ENCODE peak calls at places on chromosomes 3 and 15, in nine cellular contexts. One of them, this sample, is unnamed.

GRCh38 chr15:93027413-93027812 is 61.6 kb downstream of the RGMA start:
- DNase-seq in A549: no peak
- DNase-seq in tibial nerve: no peak
- DNase-seq in K562: no peak
- DNase-seq in SK-N-SH: no peak
- DNase-seq in HepG2: no peak
- DNase-seq in suprapubic skin: peak
- DNase-seq in stomach: no peak
- DNase-seq in sigmoid colon: peak
- DNase-seq in this sample: no peak

GRCh38 chr15:39472661-39473657 is 107.9 kb upstream of the THBS1 start:
- DNase-seq in A549: no peak
- DNase-seq in tibial nerve: peak
- DNase-seq in K562: no peak
- DNase-seq in SK-N-SH: no peak
- DNase-seq in HepG2: no peak
- DNase-seq in suprapubic skin: peak
- DNase-seq in stomach: peak
- DNase-seq in sigmoid colon: peak
- DNase-seq in this sample: peak

GRCh38 chr3:102810937-102811336 is 376.1 kb downstream of the ZPLD1 start:
- DNase-seq in A549: no peak
- DNase-seq in tibial nerve: no peak
- DNase-seq in K562: no peak
- DNase-seq in SK-N-SH: no peak
- DNase-seq in HepG2: no peak
- DNase-seq in suprapubic skin: no peak
- DNase-seq in stomach: no peak
- DNase-seq in sigmoid colon: no peak
- DNase-seq in this sample: no peak

GRCh38 chr3:169041677-169042171 is 621.8 kb downstream of the MECOM start:
- DNase-seq in A549: peak
- DNase-seq in tibial nerve: no peak
- DNase-seq in K562: peak
- DNase-seq in SK-N-SH: peak
- DNase-seq in HepG2: peak
- DNase-seq in suprapubic skin: no peak
- DNase-seq in stomach: no peak
- DNase-seq in sigmoid colon: no peak
- DNase-seq in this sample: no peak

GRCh38 chr3:45135959-45136358 is 10.2 kb downstream of the CDCP1 start:
- DNase-seq in A549: no peak
- DNase-seq in tibial nerve: no peak
- DNase-seq in K562: peak
- DNase-seq in SK-N-SH: no peak
- DNase-seq in HepG2: no peak
- DNase-seq in suprapubic skin: no peak
- DNase-seq in stomach: no peak
- DNase-seq in sigmoid colon: no peak
- DNase-seq in this sample: no peak

GRCh38 chr3:23948761-23949160 is 3.7 kb downstream of the NR1D2 start:
- DNase-seq in A549: no peak
- DNase-seq in tibial nerve: no peak
- DNase-seq in K562: no peak
- DNase-seq in SK-N-SH: no peak
- DNase-seq in HepG2: no peak
- DNase-seq in suprapubic skin: no peak
- DNase-seq in stomach: no peak
- DNase-seq in sigmoid colon: no peak
- DNase-seq in this sample: no peak

GRCh38 chr3:161422171-161422693 is 50.9 kb upstream of the SPTSSB start:
- DNase-seq in A549: no peak
- DNase-seq in tibial nerve: no peak
- DNase-seq in K562: no peak
- DNase-seq in SK-N-SH: no peak
- DNase-seq in HepG2: no peak
- DNase-seq in suprapubic skin: no peak
- DNase-seq in stomach: no peak
- DNase-seq in sigmoid colon: no peak
- DNase-seq in this sample: no peak

GRCh38 chr3:69194431-69195183 is 72.2 kb upstream of the LMOD3 start:
- DNase-seq in A549: no peak
- DNase-seq in tibial nerve: no peak
- DNase-seq in K562: no peak
- DNase-seq in SK-N-SH: no peak
- DNase-seq in HepG2: no peak
- DNase-seq in suprapubic skin: no peak
- DNase-seq in stomach: no peak
- DNase-seq in sigmoid colon: no peak
- DNase-seq in this sample: no peak

GRCh38 chr3:133276594-133276993 is 123.3 kb upstream of the BFSP2 start:
- DNase-seq in A549: no peak
- DNase-seq in tibial nerve: no peak
- DNase-seq in K562: no peak
- DNase-seq in SK-N-SH: no peak
- DNase-seq in HepG2: no peak
- DNase-seq in suprapubic skin: no peak
- DNase-seq in stomach: no peak
- DNase-seq in sigmoid colon: no peak
- DNase-seq in this sample: no peak

GRCh38 chr15:27582741-27583400 is 516.2 kb downstream of the OCA2 start:
- DNase-seq in A549: no peak
- DNase-seq in tibial nerve: no peak
- DNase-seq in K562: no peak
- DNase-seq in SK-N-SH: no peak
- DNase-seq in HepG2: no peak
- DNase-seq in suprapubic skin: no peak
- DNase-seq in stomach: no peak
- DNase-seq in sigmoid colon: no peak
- DNase-seq in this sample: no peak

GRCh38 chr3:99699841-99700240 is 61.4 kb downstream of the COL8A1 start:
- DNase-seq in A549: no peak
- DNase-seq in tibial nerve: no peak
- DNase-seq in K562: no peak
- DNase-seq in SK-N-SH: no peak
- DNase-seq in HepG2: no peak
- DNase-seq in suprapubic skin: no peak
- DNase-seq in stomach: no peak
- DNase-seq in sigmoid colon: no peak
- DNase-seq in this sample: no peak

GRCh38 chr3:115348951-115349745 is 202.1 kb upstream of the ZBTB20 start:
- DNase-seq in A549: no peak
- DNase-seq in tibial nerve: no peak
- DNase-seq in K562: no peak
- DNase-seq in SK-N-SH: no peak
- DNase-seq in HepG2: no peak
- DNase-seq in suprapubic skin: no peak
- DNase-seq in stomach: no peak
- DNase-seq in sigmoid colon: no peak
- DNase-seq in this sample: no peak

GRCh38 chr3:11323827-11324226 is 51.6 kb downstream of the ATG7 start:
- DNase-seq in A549: no peak
- DNase-seq in tibial nerve: no peak
- DNase-seq in K562: no peak
- DNase-seq in SK-N-SH: no peak
- DNase-seq in HepG2: no peak
- DNase-seq in suprapubic skin: no peak
- DNase-seq in stomach: no peak
- DNase-seq in sigmoid colon: no peak
- DNase-seq in this sample: no peak

GRCh38 chr3:128282392-128283196 is 129.3 kb downstream of the EEFSEC start:
- DNase-seq in A549: no peak
- DNase-seq in tibial nerve: peak
- DNase-seq in K562: no peak
- DNase-seq in SK-N-SH: peak
- DNase-seq in HepG2: no peak
- DNase-seq in suprapubic skin: peak
- DNase-seq in stomach: no peak
- DNase-seq in sigmoid colon: peak
- DNase-seq in this sample: peak

GRCh38 chr15:44289352-44289790 is 852 bp downstream of the GOLM2 start:
- DNase-seq in A549: no peak
- DNase-seq in tibial nerve: no peak
- DNase-seq in K562: no peak
- DNase-seq in SK-N-SH: no peak
- DNase-seq in HepG2: no peak
- DNase-seq in suprapubic skin: no peak
- DNase-seq in stomach: no peak
- DNase-seq in sigmoid colon: no peak
- DNase-seq in this sample: no peak

DNA sequence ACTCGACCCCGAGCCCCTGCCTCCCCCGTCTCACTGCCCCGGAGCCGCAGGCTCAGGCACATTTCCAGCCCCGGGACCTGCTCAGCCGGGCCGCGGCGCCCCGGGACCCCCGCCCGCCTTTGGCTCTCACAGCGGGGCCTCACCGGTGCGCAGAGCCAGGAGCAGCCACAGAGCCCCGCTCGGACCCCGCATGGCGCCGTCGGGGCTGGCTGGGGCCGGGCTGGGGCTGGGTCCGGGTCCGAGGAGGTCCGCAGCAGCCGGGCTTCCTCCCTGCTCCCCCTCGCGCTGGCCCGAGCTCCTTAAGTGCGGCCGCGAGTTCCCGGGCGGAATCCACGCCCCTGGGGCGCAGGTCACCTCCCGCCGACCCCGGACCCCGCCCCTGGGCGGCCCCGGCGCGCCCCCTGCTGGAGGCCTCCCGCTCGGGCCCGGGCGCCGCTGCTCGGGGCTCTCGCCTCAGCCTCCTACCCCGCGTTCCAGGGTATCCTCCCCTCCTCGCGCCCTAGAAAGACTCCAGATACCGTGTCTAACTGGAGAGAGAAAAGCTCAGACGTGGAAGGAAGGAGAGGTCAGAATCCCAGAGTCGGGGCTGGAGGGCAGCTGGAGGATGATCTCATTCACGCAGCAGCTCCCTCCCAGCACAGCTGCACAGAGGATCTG is at the start of gene MELTF:
- DNase-seq in A549: peak
- DNase-seq in tibial nerve: no peak
- DNase-seq in K562: peak
- DNase-seq in SK-N-SH: peak
- DNase-seq in HepG2: peak
- DNase-seq in suprapubic skin: no peak
- DNase-seq in stomach: peak
- DNase-seq in sigmoid colon: no peak
- DNase-seq in this sample: peak
- TF ChIP-seq EP300 in A549: no peak
- TF ChIP-seq EP300 in tibial nerve: no peak
- TF ChIP-seq EP300 in K562: no peak
- TF ChIP-seq EP300 in SK-N-SH: no peak
- TF ChIP-seq EP300 in HepG2: no peak
- TF ChIP-seq EP300 in suprapubic skin: no peak
- TF ChIP-seq EP300 in stomach: no peak
- TF ChIP-seq EP300 in sigmoid colon: no peak
- TF ChIP-seq EP300 in this sample: no peak

GRCh38 chr3:185770071-185770470 is 54.8 kb downstream of the IGF2BP2 start:
- DNase-seq in A549: no peak
- DNase-seq in tibial nerve: no peak
- DNase-seq in K562: no peak
- DNase-seq in SK-N-SH: no peak
- DNase-seq in HepG2: no peak
- DNase-seq in suprapubic skin: no peak
- DNase-seq in stomach: no peak
- DNase-seq in sigmoid colon: no peak
- DNase-seq in this sample: no peak
- TF ChIP-seq EP300 in A549: no peak
- TF ChIP-seq EP300 in tibial nerve: no peak
- TF ChIP-seq EP300 in K562: no peak
- TF ChIP-seq EP300 in SK-N-SH: no peak
- TF ChIP-seq EP300 in HepG2: no peak
- TF ChIP-seq EP300 in suprapubic skin: no peak
- TF ChIP-seq EP300 in stomach: no peak
- TF ChIP-seq EP300 in sigmoid colon: no peak
- TF ChIP-seq EP300 in this sample: no peak

GRCh38 chr3:107621465-107621864 is 98.7 kb downstream of the BBX start:
- DNase-seq in A549: no peak
- DNase-seq in tibial nerve: no peak
- DNase-seq in K562: no peak
- DNase-seq in SK-N-SH: no peak
- DNase-seq in HepG2: no peak
- DNase-seq in suprapubic skin: no peak
- DNase-seq in stomach: no peak
- DNase-seq in sigmoid colon: no peak
- DNase-seq in this sample: no peak

GRCh38 chr3:107620534-107620933 is 97.8 kb downstream of the BBX start:
- DNase-seq in A549: no peak
- DNase-seq in tibial nerve: no peak
- DNase-seq in K562: no peak
- DNase-seq in SK-N-SH: no peak
- DNase-seq in HepG2: no peak
- DNase-seq in suprapubic skin: no peak
- DNase-seq in stomach: no peak
- DNase-seq in sigmoid colon: no peak
- DNase-seq in this sample: no peak

DNA sequence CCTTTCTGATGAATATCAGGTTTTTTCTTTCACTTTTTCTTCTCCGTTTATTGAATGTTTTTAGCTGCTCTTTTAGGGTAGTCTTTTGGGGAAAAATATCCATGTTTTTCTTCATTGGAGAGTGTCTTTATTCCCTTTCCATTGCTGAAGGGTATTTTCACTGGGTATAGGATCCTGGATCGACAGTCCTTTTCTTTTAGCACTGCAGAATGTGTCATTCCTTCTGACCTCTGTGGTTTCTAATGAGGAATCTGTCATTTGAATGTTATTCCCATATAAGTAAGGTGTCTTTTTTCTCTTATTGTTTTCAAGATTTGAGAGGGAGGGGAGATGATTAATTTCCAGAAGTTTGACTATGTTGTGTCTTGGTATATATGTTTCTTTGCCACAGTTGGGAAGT is 96.8 kb downstream of the BBX start:
- DNase-seq in A549: no peak
- DNase-seq in tibial nerve: no peak
- DNase-seq in K562: no peak
- DNase-seq in SK-N-SH: no peak
- DNase-seq in HepG2: no peak
- DNase-seq in suprapubic skin: no peak
- DNase-seq in stomach: no peak
- DNase-seq in sigmoid colon: no peak
- DNase-seq in this sample: no peak
- TF ChIP-seq EP300 in A549: no peak
- TF ChIP-seq EP300 in tibial nerve: no peak
- TF ChIP-seq EP300 in K562: no peak
- TF ChIP-seq EP300 in SK-N-SH: no peak
- TF ChIP-seq EP300 in HepG2: no peak
- TF ChIP-seq EP300 in suprapubic skin: no peak
- TF ChIP-seq EP300 in stomach: no peak
- TF ChIP-seq EP300 in sigmoid colon: no peak
- TF ChIP-seq EP300 in this sample: no peak

DNA sequence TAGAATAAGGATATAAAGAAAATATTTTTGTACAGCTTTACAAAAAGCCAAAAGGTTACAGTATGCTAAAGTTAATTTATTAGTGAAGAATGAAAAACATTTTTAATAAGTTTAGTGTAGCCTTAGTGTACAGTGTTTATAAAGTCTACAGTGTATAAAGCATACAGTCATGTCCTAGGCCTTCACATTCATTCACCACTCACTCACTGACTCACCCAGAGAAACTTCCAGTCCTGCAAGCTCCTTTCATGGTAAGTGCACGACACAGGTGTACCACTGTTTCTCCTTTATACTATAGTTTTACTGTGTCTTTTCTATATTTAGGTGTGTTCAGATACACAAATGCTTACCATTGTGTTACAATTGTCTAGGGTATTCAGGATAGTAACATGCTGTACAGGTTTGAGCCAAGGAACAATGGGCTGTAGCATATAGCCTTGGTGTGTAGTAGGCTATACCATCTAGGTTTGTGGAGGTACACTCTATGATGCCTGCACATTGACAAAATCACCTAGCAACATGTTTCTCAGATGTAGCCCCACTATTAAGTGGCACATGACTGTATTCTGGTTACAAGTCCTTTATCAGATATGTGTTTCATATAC is 197.1 kb upstream of the KBTBD8 start:
- DNase-seq in A549: no peak
- DNase-seq in tibial nerve: no peak
- DNase-seq in K562: no peak
- DNase-seq in SK-N-SH: no peak
- DNase-seq in HepG2: no peak
- DNase-seq in suprapubic skin: no peak
- DNase-seq in stomach: no peak
- DNase-seq in sigmoid colon: no peak
- DNase-seq in this sample: no peak
- TF ChIP-seq EP300 in A549: no peak
- TF ChIP-seq EP300 in tibial nerve: no peak
- TF ChIP-seq EP300 in K562: no peak
- TF ChIP-seq EP300 in SK-N-SH: no peak
- TF ChIP-seq EP300 in HepG2: no peak
- TF ChIP-seq EP300 in suprapubic skin: no peak
- TF ChIP-seq EP300 in stomach: no peak
- TF ChIP-seq EP300 in sigmoid colon: no peak
- TF ChIP-seq EP300 in this sample: no peak

This sample was measured in ovary.